ENCODE peak calls at places on chromosomes 6 and 20, in four cellular contexts. R is activated CD8-positive, alpha-beta memory T cell treated with anti-CD3 and anti-CD28 coated beads, Interleukin-2, amount 50 U/mL, for 4 hours; E is iPS-NIHi11; N is activated T-helper 2 cell treated with anti-CD3 and anti-CD28 coated beads, Interferon-gamma antibody, Interleukin-2, Interleukin-4, amounts not matched to agents 10 μg/mL and 5 μg/mL and 100 μg/mL, durations not matched to agents 14 hours and 24 hours and 36 hours. Z is an unnamed sample.

GRCh38 chr6:5110246-5110645 is 25.1 kb downstream of the PPP1R3G start:
- DNase-seq in R (no peak), N (no peak), E (no peak), Z (no peak)

GRCh38 chr6:56852249-56852606 is 102.7 kb upstream of the BEND6 start:
- DNase-seq in E (no peak), R (no peak), N (no peak), Z (peak; percentile 24)

GRCh38 chr6:158762787-158763439 is 56.3 kb downstream of the EZR start:
- DNase-seq in N (no peak), E (no peak), R (no peak), Z (no peak)

GRCh38 chr20:36654506-36654905 is 8.5 kb upstream of the SLA2 start:
- DNase-seq in R (no peak), E (no peak), N (no peak), Z (no peak)

GRCh38 chr20:23393999-23394775 is 27.1 kb downstream of the NAPB start:
- DNase-seq in R (no peak), N (no peak), E (no peak), Z (no peak)

GRCh38 chr6:93678841-93679454 is 259.6 kb upstream of the EPHA7 start:
- DNase-seq in N (no peak), R (no peak), E (no peak), Z (peak; percentile 71)

GRCh38 chr20:9040874-9041524 is 27.9 kb upstream of the PLCB4 start:
- DNase-seq in R (no peak), E (no peak), N (no peak), Z (no peak)

GRCh38 chr6:170128811-170129681 is 161.8 kb downstream of the DLL1 start:
- DNase-seq in N (no peak), R (no peak), E (no peak), Z (no peak)

GRCh38 chr6:165766457-165766856 is 103.4 kb upstream of the PDE10A start:
- DNase-seq in N (no peak), E (no peak), R (no peak), Z (peak; percentile 3)

Z was measured in PC-3.